ENCODE peak calls at places on chromosomes 1 and 21, in four cellular contexts. I, E, G and F are unnamed samples.

GRCh38 chr1:9455487-9456237 is 83.6 kb upstream of the SLC25A33 start:
- DNase-seq in I (no peak), E (peak), G (no peak), F (peak)

GRCh38 chr1:164092603-164093353 is 466.2 kb upstream of the PBX1 start:
- DNase-seq in I (no peak), E (no peak), G (no peak), F (no peak)

GRCh38 chr1:190124068-190124467 is 353.6 kb downstream of the BRINP3 start:
- DNase-seq in I (peak), E (no peak), G (no peak), F (no peak)

GRCh38 chr1:194289569-194290266 is 1103.3 kb upstream of the B3GALT2 start:
- DNase-seq in I (no peak), E (peak), G (no peak), F (no peak)

GRCh38 chr21:16908087-16908486 is 604.8 kb upstream of the CXADR start:
- DNase-seq in I (peak), E (no peak), G (no peak), F (no peak)

GRCh38 chr1:41354956-41355355 is 6.3 kb upstream of the FOXO6 start:
- DNase-seq in I (no peak), E (no peak), G (no peak), F (no peak)

GRCh38 chr1:115807723-115808122 is 33.2 kb downstream of the NHLH2 start:
- DNase-seq in I (peak), E (peak), G (peak), F (peak)

GRCh38 chr21:41612674-41613250 is 104.8 kb upstream of the TMPRSS2 start:
- DNase-seq in I (peak), E (no peak), G (no peak), F (peak)